ENCODE peak calls at places on chromosomes 2 and 18, in nine cellular contexts. Y, S, F, V, N, U, I, T and A are unnamed samples.

GRCh38 chr2:127170452-127171197 is 49.5 kb downstream of the CYP27C1 start:
- DNase-seq in S (no peak), Y (no peak), N (no peak), U (no peak), T (no peak), F (no peak), I (no peak), V (no peak), A (no peak)

GRCh38 chr18:38459086-38459485 is 893.5 kb upstream of the CELF4 start:
- DNase-seq in Y (no peak), N (no peak), I (no peak), S (no peak), F (no peak), U (no peak), V (peak), T (no peak), A (no peak)

GRCh38 chr18:11175266-11175947 is 26.0 kb upstream of the PIEZO2 start:
- DNase-seq in T (no peak), I (no peak), S (no peak), N (peak), V (no peak), Y (no peak), U (no peak), F (peak), A (peak)

GRCh38 chr18:2569338-2570207 is 1.7 kb downstream of the METTL4 start:
- DNase-seq in Y (peak), S (no peak), F (no peak), T (no peak), U (no peak), V (no peak), N (no peak), I (no peak), A (no peak)

GRCh38 chr2:240211598-240212424 is 71.4 kb upstream of the OTOS start:
- DNase-seq in V (no peak), S (no peak), T (no peak), U (peak), N (no peak), Y (no peak), F (no peak), I (no peak), A (no peak)

GRCh38 chr2:109662889-109663288 is 48.7 kb downstream of the SOWAHC start:
- DNase-seq in U (no peak), Y (no peak), F (no peak), S (no peak), V (no peak), T (no peak), I (no peak), N (no peak), A (no peak)

GRCh38 chr2:166627893-166628292 is 133.8 kb upstream of the SCN7A start:
- DNase-seq in V (no peak), N (no peak), I (no peak), T (no peak), F (peak), Y (no peak), U (no peak), S (no peak), A (no peak)

GRCh38 chr18:50076245-50076644 is 118.7 kb downstream of the MYO5B start:
- DNase-seq in I (no peak), F (no peak), Y (no peak), T (no peak), N (no peak), S (no peak), V (no peak), U (no peak), A (no peak)

GRCh38 chr2:105755895-105756294 is 11.2 kb downstream of the NCK2 start:
- DNase-seq in N (no peak), I (no peak), T (no peak), S (no peak), Y (no peak), F (no peak), U (no peak), V (no peak), A (no peak)

GRCh38 chr2:241760301-241760771 is 16.3 kb upstream of the GAL3ST2 start:
- DNase-seq in Y (no peak), T (no peak), S (no peak), U (peak), F (no peak), I (no peak), V (no peak), N (no peak), A (no peak)

GRCh38 chr18:7645756-7646155 is 78.6 kb downstream of the PTPRM start:
- DNase-seq in F (no peak), Y (no peak), U (no peak), N (no peak), I (no peak), S (peak), V (no peak), T (no peak), A (peak)

GRCh38 chr18:12420831-12421421 is 13.2 kb downstream of the PRELID3A start:
- DNase-seq in S (no peak), I (no peak), F (no peak), Y (no peak), T (no peak), V (peak), U (no peak), N (no peak), A (no peak)

DNA sequence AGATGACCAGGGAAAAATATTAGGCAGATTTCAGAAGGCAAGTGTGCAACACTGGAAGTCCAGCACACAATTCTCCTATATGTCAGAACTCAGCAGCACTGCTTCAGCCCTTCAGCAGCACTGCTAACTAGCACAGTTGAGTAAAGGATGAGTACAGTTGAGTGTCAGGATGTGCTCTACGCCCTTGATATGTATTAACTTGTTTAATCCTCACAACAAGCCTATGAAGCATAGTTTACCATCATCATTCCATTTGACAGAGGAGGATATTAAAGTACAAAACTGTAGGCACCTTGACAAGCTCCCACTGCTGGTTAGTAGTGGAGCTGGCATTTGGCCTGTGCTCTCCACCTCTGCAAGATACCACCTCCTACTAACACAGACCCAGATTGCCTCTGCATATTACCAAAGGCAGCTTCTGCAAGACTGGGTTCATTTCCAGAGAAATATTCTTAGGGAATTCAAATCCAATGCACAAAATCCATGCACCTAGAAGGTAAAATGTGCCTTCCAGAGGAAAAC is 230.8 kb downstream of the ANAPC1 start:
- DNase-seq in S (no peak), V (no peak), I (no peak), Y (no peak), F (no peak), T (no peak), N (no peak), U (no peak), A (no peak)
- TF ChIP-seq CTCF in S (no peak), V (no peak), I (no peak), Y (no peak), F (no peak), T (no peak), N (no peak), U (no peak), A (no peak)

GRCh38 chr18:9067823-9068222 is 34.7 kb upstream of the NDUFV2 start:
- DNase-seq in F (no peak), V (no peak), S (no peak), N (no peak), T (no peak), Y (no peak), I (no peak), U (no peak), A (no peak)

GRCh38 chr18:9066817-9067306 is 35.6 kb upstream of the NDUFV2 start:
- DNase-seq in Y (no peak), U (no peak), V (no peak), F (no peak), T (no peak), N (no peak), I (no peak), S (no peak), A (no peak)

GRCh38 chr18:9069482-9070059 is 32.9 kb upstream of the NDUFV2 start:
- DNase-seq in U (no peak), I (no peak), S (peak), V (no peak), T (no peak), F (no peak), Y (no peak), N (no peak), A (no peak)

GRCh38 chr18:9068346-9068745 is 34.2 kb upstream of the NDUFV2 start:
- DNase-seq in N (no peak), V (peak), T (no peak), U (no peak), F (no peak), I (no peak), S (no peak), Y (no peak), A (no peak)

DNA sequence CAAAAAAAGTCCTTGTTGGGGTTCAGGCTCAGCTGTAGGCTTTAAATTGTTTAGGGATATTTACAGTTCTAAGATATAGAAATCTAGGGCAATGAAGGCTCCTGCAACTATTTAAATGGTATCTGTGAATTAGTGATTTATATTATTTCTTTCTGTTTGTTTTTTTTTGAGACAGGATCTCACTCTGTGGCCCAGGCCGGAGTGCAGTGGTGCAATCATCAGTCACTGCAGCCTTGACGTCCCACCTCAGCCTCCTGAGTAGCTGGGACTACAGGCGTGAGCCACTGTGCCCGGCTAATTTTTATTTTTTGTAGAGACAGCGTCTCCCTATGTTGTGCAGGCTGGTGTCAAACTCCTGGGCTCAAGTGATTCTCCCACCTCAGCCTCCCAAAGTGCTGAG is 32.3 kb upstream of the NDUFV2 start:
- DNase-seq in S (no peak), V (no peak), N (no peak), Y (no peak), T (no peak), F (no peak), U (no peak), I (no peak), A (no peak)
- H3K4me3 ChIP-seq in S (no peak), V (no peak), N (no peak), Y (no peak), T (no peak), F (no peak), U (no peak), I (no peak), A (no peak)

DNA sequence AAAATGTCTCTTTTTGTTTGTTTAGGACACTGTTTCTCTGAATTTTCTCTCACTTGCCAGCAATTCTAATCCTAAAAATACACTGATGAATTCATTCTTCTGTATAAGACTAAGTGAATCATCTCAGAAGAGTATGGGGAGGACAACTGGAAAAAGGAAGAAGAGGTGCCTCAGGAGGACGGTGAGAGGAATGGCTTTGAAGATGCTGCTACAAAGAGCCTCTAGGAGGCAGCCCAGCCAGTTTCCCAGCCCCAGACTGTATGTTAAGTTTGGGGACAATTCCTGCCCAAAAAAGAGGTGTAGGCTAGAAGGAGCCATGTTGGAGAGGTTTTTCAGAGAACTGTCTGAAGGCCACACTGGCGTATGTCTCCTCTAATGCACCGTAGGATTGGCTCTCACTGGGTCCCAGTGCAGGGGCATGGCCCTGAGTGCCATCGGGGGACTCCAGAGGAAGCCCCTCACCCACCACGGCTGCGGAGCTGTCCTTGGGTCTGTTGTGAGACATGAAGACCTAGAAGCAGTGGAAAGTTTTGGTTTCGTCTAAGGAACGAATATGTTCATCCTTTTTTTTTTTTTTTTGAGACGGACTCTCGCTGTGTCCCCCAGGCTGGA is 3.1 kb upstream of the SDC1 start:
- DNase-seq in U (peak), F (no peak), V (no peak), T (no peak), S (no peak), I (no peak), Y (no peak), N (no peak), A (no peak)
- TF ChIP-seq CTCF in U (no peak), F (no peak), V (no peak), T (no peak), S (no peak), I (no peak), Y (peak), N (no peak), A (no peak)

GRCh38 chr2:86338778-86339295 is 1.4 kb upstream of the REEP1 start:
- DNase-seq in F (no peak), U (no peak), T (no peak), N (no peak), V (no peak), Y (no peak), I (no peak), S (no peak), A (no peak)

GRCh38 chr2:86337235-86338099 is at the start of gene REEP1:
- DNase-seq in I (no peak), N (no peak), Y (no peak), U (no peak), F (no peak), S (peak), V (peak), T (no peak), A (no peak)

GRCh38 chr2:86336350-86337234 is 834 bp downstream of the REEP1 start:
- DNase-seq in N (no peak), S (no peak), I (no peak), Y (no peak), T (no peak), U (no peak), V (peak), F (no peak), A (no peak)

GRCh38 chr2:86333378-86333777 is 4.0 kb downstream of the REEP1 start:
- DNase-seq in T (no peak), N (no peak), I (no peak), U (no peak), S (no peak), V (no peak), Y (no peak), F (no peak), A (no peak)

GRCh38 chr2:86335865-86336321 is 1.5 kb downstream of the REEP1 start:
- DNase-seq in N (no peak), U (no peak), S (no peak), T (no peak), V (no peak), F (no peak), I (no peak), Y (no peak), A (no peak)
- H3K4me3 ChIP-seq in N (no peak), U (peak), S (peak), T (peak), V (no peak), F (no peak), I (no peak), Y (no peak), A (no peak)

DNA sequence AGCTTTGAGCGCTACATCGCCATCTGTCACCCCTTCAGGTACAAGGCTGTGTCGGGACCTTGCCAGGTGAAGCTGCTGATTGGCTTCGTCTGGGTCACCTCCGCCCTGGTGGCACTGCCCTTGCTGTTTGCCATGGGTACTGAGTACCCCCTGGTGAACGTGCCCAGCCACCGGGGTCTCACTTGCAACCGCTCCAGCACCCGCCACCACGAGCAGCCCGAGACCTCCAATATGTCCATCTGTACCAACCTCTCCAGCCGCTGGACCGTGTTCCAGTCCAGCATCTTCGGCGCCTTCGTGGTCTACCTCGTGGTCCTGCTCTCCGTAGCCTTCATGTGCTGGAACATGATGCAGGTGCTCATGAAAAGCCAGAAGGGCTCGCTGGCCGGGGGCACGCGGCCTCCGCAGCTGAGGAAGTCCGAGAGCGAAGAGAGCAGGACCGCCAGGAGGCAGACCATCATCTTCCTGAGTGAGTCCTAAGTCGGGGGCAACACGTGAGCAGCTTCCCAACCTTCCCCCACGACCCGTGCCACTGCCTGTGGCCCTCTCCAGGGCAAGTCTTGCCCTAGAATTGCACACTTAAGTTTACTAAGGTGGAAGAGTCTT is 928 bp downstream of the GPR39 start:
- DNase-seq in N (no peak), I (no peak), U (no peak), Y (no peak), F (no peak), V (no peak), T (no peak), S (no peak), A (no peak)
- TF ChIP-seq CTCF in N (no peak), I (no peak), U (no peak), Y (no peak), F (no peak), V (no peak), T (no peak), S (no peak), A (no peak)

GRCh38 chr2:173107629-173108022 is 32.0 kb downstream of the MAP3K20 start:
- DNase-seq in S (no peak), F (no peak), T (no peak), I (no peak), V (no peak), U (no peak), Y (no peak), N (no peak), A (no peak)
- H3K4me3 ChIP-seq in S (no peak), F (no peak), T (no peak), I (no peak), V (no peak), U (no peak), Y (no peak), N (no peak), A (no peak)

GRCh38 chr2:172113617-172114016 is 10.9 kb upstream of the DLX2 start:
- DNase-seq in S (no peak), I (no peak), Y (peak), T (no peak), F (peak), V (no peak), U (no peak), N (no peak), A (peak)
- TF ChIP-seq CTCF in S (peak), I (peak), Y (peak), T (no peak), F (peak), V (peak), U (peak), N (peak), A (peak)

DNA sequence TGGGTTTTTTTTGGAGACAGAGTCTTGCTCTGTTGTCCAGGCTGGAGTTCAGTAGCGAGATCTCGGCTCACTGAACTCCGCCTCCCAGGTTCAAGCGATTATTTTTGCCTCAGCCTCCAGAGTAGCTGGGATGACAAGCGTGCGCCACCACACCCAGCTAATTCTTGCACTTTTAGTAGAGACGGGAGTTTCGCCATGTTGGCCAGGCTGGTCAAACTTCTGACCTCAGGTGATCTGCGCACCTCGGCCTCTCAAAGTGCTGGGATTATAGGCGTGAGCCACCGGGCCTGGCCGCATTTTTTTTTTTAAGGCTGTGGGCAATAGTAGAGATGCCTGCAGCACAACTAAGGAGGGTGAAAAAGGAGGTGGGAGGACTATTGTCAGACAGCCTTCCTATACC is 41.7 kb upstream of the ZNF532 start:
- DNase-seq in V (no peak), I (no peak), U (no peak), N (no peak), S (no peak), F (no peak), Y (no peak), T (no peak), A (no peak)
- H3K4me3 ChIP-seq in V (no peak), I (no peak), U (no peak), N (no peak), S (no peak), F (no peak), Y (no peak), T (no peak), A (no peak)

GRCh38 chr2:179932786-179933185 is 71.4 kb upstream of the ZNF385B start:
- DNase-seq in I (no peak), V (no peak), F (no peak), S (peak), Y (no peak), N (no peak), T (no peak), U (peak), A (peak)

GRCh38 chr2:179938026-179938425 is 69.1 kb downstream of the CWC22 start:
- DNase-seq in F (no peak), S (no peak), U (no peak), T (no peak), I (no peak), N (no peak), V (no peak), Y (no peak), A (no peak)

GRCh38 chr2:179939282-179939681 is 67.8 kb downstream of the CWC22 start:
- DNase-seq in F (no peak), Y (no peak), V (peak), T (no peak), S (no peak), I (no peak), N (no peak), U (no peak), A (no peak)

GRCh38 chr2:179931502-179931901 is 70.1 kb upstream of the ZNF385B start:
- DNase-seq in U (no peak), N (no peak), F (no peak), V (no peak), Y (no peak), I (no peak), S (no peak), T (no peak), A (no peak)

DNA sequence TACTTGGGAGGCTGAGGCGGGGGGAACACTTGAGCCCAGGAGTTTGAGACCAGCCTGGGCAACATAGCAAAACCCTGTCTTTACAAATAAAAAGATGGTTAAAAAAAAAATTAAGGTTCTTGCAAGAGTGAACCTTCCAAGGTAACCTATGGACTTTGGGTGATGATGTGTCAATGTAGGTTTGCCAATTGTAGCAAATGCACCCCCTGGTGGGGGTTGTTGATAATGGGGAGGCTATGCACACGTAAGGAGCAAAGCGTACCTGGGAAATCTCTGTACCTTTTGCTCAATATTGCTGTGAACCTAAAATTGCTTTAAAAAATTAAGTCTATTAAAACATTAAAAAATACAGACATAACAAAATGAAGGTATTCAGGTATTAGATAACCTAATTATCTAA is 70.4 kb downstream of the CWC22 start:
- DNase-seq in I (no peak), U (no peak), F (no peak), T (no peak), V (peak), N (no peak), Y (peak), S (no peak), A (no peak)
- TF ChIP-seq CTCF in I (no peak), U (no peak), F (peak), T (no peak), V (peak), N (peak), Y (peak), S (peak), A (peak)